ENCODE peak calls at places on chromosomes 6 and 20, in seven cellular contexts. One of them, this sample, is unnamed.

GRCh38 chr20:62049342-62050165 is 16.1 kb downstream of the TAF4 start:
- DNase-seq in fibroblast of pulmonary artery: no peak
- DNase-seq in GM13976: no peak
- DNase-seq in dorsolateral prefrontal cortex: no peak
- DNase-seq in HFFc6: no peak
- DNase-seq in BE2C: no peak
- DNase-seq in left ventricle myocardium inferior: no peak
- DNase-seq in this sample: no peak

GRCh38 chr6:164195605-164196004 is 781.1 kb downstream of the QKI start:
- DNase-seq in GM13976: no peak
- DNase-seq in BE2C: no peak
- DNase-seq in HFFc6: no peak
- DNase-seq in fibroblast of pulmonary artery: no peak
- DNase-seq in left ventricle myocardium inferior: peak; percentile 20
- DNase-seq in dorsolateral prefrontal cortex: no peak
- DNase-seq in this sample: no peak

GRCh38 chr6:17600527-17601388 is 656 bp downstream of the FAM8A1 start:
- DNase-seq in GM13976: peak; percentile 63
- DNase-seq in HFFc6: no peak
- DNase-seq in BE2C: peak; percentile 49
- DNase-seq in dorsolateral prefrontal cortex: peak; percentile 35
- DNase-seq in left ventricle myocardium inferior: peak; percentile 58
- DNase-seq in fibroblast of pulmonary artery: peak; percentile 24
- DNase-seq in this sample: no peak

GRCh38 chr6:24547243-24547642 is 52.5 kb downstream of the ALDH5A1 start:
- DNase-seq in BE2C: peak; percentile 20
- DNase-seq in fibroblast of pulmonary artery: peak; percentile 10
- DNase-seq in left ventricle myocardium inferior: no peak
- DNase-seq in dorsolateral prefrontal cortex: no peak
- DNase-seq in HFFc6: no peak
- DNase-seq in GM13976: peak; percentile 30
- DNase-seq in this sample: no peak

GRCh38 chr20:59813126-59813947 is 120.1 kb downstream of the SYCP2 start:
- DNase-seq in dorsolateral prefrontal cortex: no peak
- DNase-seq in HFFc6: no peak
- DNase-seq in BE2C: no peak
- DNase-seq in left ventricle myocardium inferior: no peak
- DNase-seq in fibroblast of pulmonary artery: no peak
- DNase-seq in GM13976: no peak
- DNase-seq in this sample: no peak

GRCh38 chr6:27280540-27281000 is 31.5 kb downstream of the POM121L2 start:
- DNase-seq in fibroblast of pulmonary artery: no peak
- DNase-seq in HFFc6: no peak
- DNase-seq in dorsolateral prefrontal cortex: no peak
- DNase-seq in GM13976: no peak
- DNase-seq in BE2C: no peak
- DNase-seq in left ventricle myocardium inferior: no peak
- DNase-seq in this sample: no peak

GRCh38 chr6:30548375-30548774 is 7.9 kb downstream of the GNL1 start:
- DNase-seq in dorsolateral prefrontal cortex: no peak
- DNase-seq in fibroblast of pulmonary artery: peak; percentile 7
- DNase-seq in GM13976: no peak
- DNase-seq in BE2C: no peak
- DNase-seq in left ventricle myocardium inferior: no peak
- DNase-seq in HFFc6: peak; percentile 52
- DNase-seq in this sample: no peak

GRCh38 chr6:7813704-7814103 is 87.8 kb downstream of the BMP6 start:
- DNase-seq in fibroblast of pulmonary artery: no peak
- DNase-seq in BE2C: no peak
- DNase-seq in HFFc6: no peak
- DNase-seq in GM13976: no peak
- DNase-seq in left ventricle myocardium inferior: no peak
- DNase-seq in dorsolateral prefrontal cortex: no peak
- DNase-seq in this sample: no peak

GRCh38 chr20:13858496-13859270 is 73.9 kb downstream of the NDUFAF5 start:
- DNase-seq in BE2C: no peak
- DNase-seq in HFFc6: no peak
- DNase-seq in dorsolateral prefrontal cortex: no peak
- DNase-seq in GM13976: no peak
- DNase-seq in left ventricle myocardium inferior: no peak
- DNase-seq in fibroblast of pulmonary artery: no peak
- DNase-seq in this sample: no peak

GRCh38 chr20:13856356-13856755 is 71.5 kb downstream of the NDUFAF5 start:
- DNase-seq in dorsolateral prefrontal cortex: no peak
- DNase-seq in HFFc6: no peak
- DNase-seq in left ventricle myocardium inferior: no peak
- DNase-seq in BE2C: no peak
- DNase-seq in fibroblast of pulmonary artery: no peak
- DNase-seq in GM13976: no peak
- DNase-seq in this sample: no peak

GRCh38 chr20:13857961-13858360 is 73.1 kb downstream of the NDUFAF5 start:
- DNase-seq in HFFc6: no peak
- DNase-seq in left ventricle myocardium inferior: no peak
- DNase-seq in GM13976: no peak
- DNase-seq in BE2C: no peak
- DNase-seq in fibroblast of pulmonary artery: no peak
- DNase-seq in dorsolateral prefrontal cortex: no peak
- DNase-seq in this sample: no peak

GRCh38 chr20:13855613-13856012 is 70.8 kb downstream of the NDUFAF5 start:
- DNase-seq in fibroblast of pulmonary artery: no peak
- DNase-seq in left ventricle myocardium inferior: no peak
- DNase-seq in BE2C: no peak
- DNase-seq in HFFc6: no peak
- DNase-seq in GM13976: no peak
- DNase-seq in dorsolateral prefrontal cortex: no peak
- DNase-seq in this sample: no peak

DNA sequence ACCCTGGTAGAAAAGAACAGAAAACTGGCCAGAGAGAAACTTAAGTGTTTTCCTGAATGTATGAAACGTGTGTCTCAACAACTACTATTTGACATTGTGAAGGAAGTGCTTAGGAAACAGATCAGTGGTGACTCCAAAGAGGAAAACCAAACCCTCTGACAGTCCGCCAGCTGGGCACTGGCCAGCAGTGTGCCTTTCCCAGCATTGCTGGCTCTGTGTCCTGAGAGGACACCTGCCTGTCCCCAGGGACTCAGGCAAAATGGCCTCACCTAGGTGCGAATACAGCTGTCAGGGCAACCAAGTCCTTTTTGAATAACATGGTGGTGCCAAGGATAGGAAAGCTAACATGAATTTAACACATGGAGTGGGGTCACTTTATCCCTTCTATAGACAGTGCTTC is 72.5 kb downstream of the NDUFAF5 start:
- DNase-seq in GM13976: no peak
- DNase-seq in dorsolateral prefrontal cortex: no peak
- DNase-seq in fibroblast of pulmonary artery: no peak
- DNase-seq in BE2C: no peak
- DNase-seq in HFFc6: no peak
- DNase-seq in left ventricle myocardium inferior: peak; percentile 83
- DNase-seq in this sample: no peak
- TF ChIP-seq CTCF in GM13976: no peak
- TF ChIP-seq CTCF in dorsolateral prefrontal cortex: no peak
- TF ChIP-seq CTCF in fibroblast of pulmonary artery: no peak
- TF ChIP-seq CTCF in BE2C: no peak
- TF ChIP-seq CTCF in HFFc6: no peak
- TF ChIP-seq CTCF in left ventricle myocardium inferior: no peak
- TF ChIP-seq CTCF in this sample: no peak

DNA sequence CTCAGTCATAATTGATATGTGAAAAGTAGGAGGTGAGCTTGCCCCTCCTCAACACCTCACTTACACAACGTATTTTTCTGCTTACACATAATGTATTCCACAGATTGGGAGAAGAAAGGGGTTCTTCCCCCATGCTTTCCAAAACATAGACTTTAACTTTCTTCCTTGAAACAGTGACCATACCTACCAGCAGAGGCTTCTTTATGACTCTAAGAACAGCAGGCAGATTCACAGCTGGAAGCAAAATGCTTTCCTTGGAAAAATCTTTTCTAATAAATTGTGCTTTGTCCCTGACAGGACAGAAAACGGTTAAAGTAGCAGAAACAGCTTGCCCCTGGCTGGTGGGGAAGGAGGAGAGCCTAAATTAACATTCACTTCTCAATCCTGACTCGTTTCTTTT is 629.1 kb upstream of the IMPG1 start:
- DNase-seq in left ventricle myocardium inferior: no peak
- DNase-seq in BE2C: no peak
- DNase-seq in HFFc6: no peak
- DNase-seq in fibroblast of pulmonary artery: peak; percentile 4
- DNase-seq in GM13976: no peak
- DNase-seq in dorsolateral prefrontal cortex: no peak
- DNase-seq in this sample: no peak
- TF ChIP-seq CTCF in left ventricle myocardium inferior: no peak
- TF ChIP-seq CTCF in BE2C: no peak
- TF ChIP-seq CTCF in HFFc6: no peak
- TF ChIP-seq CTCF in fibroblast of pulmonary artery: peak; percentile 14
- TF ChIP-seq CTCF in GM13976: no peak
- TF ChIP-seq CTCF in dorsolateral prefrontal cortex: no peak
- TF ChIP-seq CTCF in this sample: no peak

GRCh38 chr6:20879121-20879520 is 344.9 kb downstream of the CDKAL1 start:
- DNase-seq in BE2C: no peak
- DNase-seq in HFFc6: no peak
- DNase-seq in GM13976: no peak
- DNase-seq in left ventricle myocardium inferior: no peak
- DNase-seq in fibroblast of pulmonary artery: no peak
- DNase-seq in dorsolateral prefrontal cortex: no peak
- DNase-seq in this sample: no peak

GRCh38 chr6:20877008-20877937 is 343.0 kb downstream of the CDKAL1 start:
- DNase-seq in fibroblast of pulmonary artery: peak; percentile 85
- DNase-seq in dorsolateral prefrontal cortex: no peak
- DNase-seq in BE2C: no peak
- DNase-seq in GM13976: peak; percentile 80
- DNase-seq in left ventricle myocardium inferior: no peak
- DNase-seq in HFFc6: peak; percentile 94
- DNase-seq in this sample: no peak

GRCh38 chr6:20881365-20881764 is 347.1 kb downstream of the CDKAL1 start:
- DNase-seq in HFFc6: no peak
- DNase-seq in fibroblast of pulmonary artery: no peak
- DNase-seq in GM13976: no peak
- DNase-seq in BE2C: no peak
- DNase-seq in left ventricle myocardium inferior: no peak
- DNase-seq in dorsolateral prefrontal cortex: no peak
- DNase-seq in this sample: no peak

GRCh38 chr6:20882014-20882413 is 347.8 kb downstream of the CDKAL1 start:
- DNase-seq in left ventricle myocardium inferior: no peak
- DNase-seq in dorsolateral prefrontal cortex: no peak
- DNase-seq in HFFc6: no peak
- DNase-seq in BE2C: no peak
- DNase-seq in fibroblast of pulmonary artery: no peak
- DNase-seq in GM13976: no peak
- DNase-seq in this sample: no peak

DNA sequence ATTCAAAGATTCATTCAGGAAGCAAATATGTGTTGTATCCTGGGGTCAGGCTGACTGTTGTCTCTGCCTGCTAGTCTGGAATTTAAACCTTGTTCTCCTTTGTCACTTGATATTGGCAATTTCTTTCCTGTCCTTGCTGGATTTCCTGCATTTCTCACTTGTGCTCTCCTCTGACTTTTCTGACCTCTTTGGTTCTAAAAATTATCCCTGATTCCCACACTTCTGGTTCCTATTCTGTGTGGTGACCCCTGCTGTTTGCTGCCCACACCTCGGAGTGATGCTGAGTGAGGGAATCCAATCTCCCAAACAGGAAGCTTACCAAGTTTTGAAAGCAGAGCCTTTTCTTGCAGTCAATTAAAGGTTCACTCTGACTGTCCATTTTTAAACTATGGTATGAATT is 345.3 kb downstream of the CDKAL1 start:
- DNase-seq in dorsolateral prefrontal cortex: no peak
- DNase-seq in left ventricle myocardium inferior: no peak
- DNase-seq in fibroblast of pulmonary artery: no peak
- DNase-seq in GM13976: no peak
- DNase-seq in HFFc6: no peak
- DNase-seq in BE2C: no peak
- DNase-seq in this sample: no peak
- TF ChIP-seq CTCF in dorsolateral prefrontal cortex: no peak
- TF ChIP-seq CTCF in left ventricle myocardium inferior: no peak
- TF ChIP-seq CTCF in fibroblast of pulmonary artery: no peak
- TF ChIP-seq CTCF in GM13976: no peak
- TF ChIP-seq CTCF in HFFc6: no peak
- TF ChIP-seq CTCF in BE2C: no peak
- TF ChIP-seq CTCF in this sample: no peak

GRCh38 chr20:64049060-64049886 is at the start of gene SOX18:
- DNase-seq in HFFc6: no peak
- DNase-seq in left ventricle myocardium inferior: peak; percentile 64
- DNase-seq in dorsolateral prefrontal cortex: no peak
- DNase-seq in fibroblast of pulmonary artery: peak; percentile 34
- DNase-seq in GM13976: peak; percentile 68
- DNase-seq in BE2C: peak; percentile 71
- DNase-seq in this sample: no peak
- TF ChIP-seq CTCF in HFFc6: no peak
- TF ChIP-seq CTCF in left ventricle myocardium inferior: no peak
- TF ChIP-seq CTCF in dorsolateral prefrontal cortex: no peak
- TF ChIP-seq CTCF in fibroblast of pulmonary artery: no peak
- TF ChIP-seq CTCF in GM13976: no peak
- TF ChIP-seq CTCF in BE2C: no peak
- TF ChIP-seq CTCF in this sample: no peak

GRCh38 chr6:3751730-3752537 is 421 bp upstream of the PXDC1 start:
- DNase-seq in GM13976: peak; percentile 83
- DNase-seq in HFFc6: peak; percentile 90
- DNase-seq in left ventricle myocardium inferior: peak; percentile 90
- DNase-seq in fibroblast of pulmonary artery: peak; percentile 93
- DNase-seq in BE2C: peak; percentile 66
- DNase-seq in dorsolateral prefrontal cortex: peak; percentile 79
- DNase-seq in this sample: peak; percentile 79
- TF ChIP-seq CTCF in GM13976: peak; percentile 8
- TF ChIP-seq CTCF in HFFc6: peak; percentile 71
- TF ChIP-seq CTCF in left ventricle myocardium inferior: peak; percentile 63
- TF ChIP-seq CTCF in fibroblast of pulmonary artery: peak; percentile 14
- TF ChIP-seq CTCF in BE2C: no peak
- TF ChIP-seq CTCF in dorsolateral prefrontal cortex: peak; percentile 40
- TF ChIP-seq CTCF in this sample: no peak

GRCh38 chr6:116881236-116881635 is 4.2 kb downstream of the RFX6 start:
- DNase-seq in dorsolateral prefrontal cortex: no peak
- DNase-seq in fibroblast of pulmonary artery: peak; percentile 3
- DNase-seq in left ventricle myocardium inferior: no peak
- DNase-seq in BE2C: no peak
- DNase-seq in HFFc6: no peak
- DNase-seq in GM13976: no peak
- DNase-seq in this sample: no peak
- TF ChIP-seq CTCF in dorsolateral prefrontal cortex: no peak
- TF ChIP-seq CTCF in fibroblast of pulmonary artery: peak; percentile 6
- TF ChIP-seq CTCF in left ventricle myocardium inferior: no peak
- TF ChIP-seq CTCF in BE2C: no peak
- TF ChIP-seq CTCF in HFFc6: peak; percentile 44
- TF ChIP-seq CTCF in GM13976: no peak
- TF ChIP-seq CTCF in this sample: no peak

This sample was measured in D721Med.